ENCODE peak calls at places on chromosome 1, in nine cellular contexts. O, I, Q, H, Y, M, P, N and B are unnamed samples.

GRCh38 chr1:176691251-176692228 is 228.6 kb downstream of the PAPPA2 start:
- DNase-seq in I (no peak), Q (no peak), Y (peak), O (peak), P (no peak), M (peak), N (no peak), H (peak), B (no peak)

GRCh38 chr1:150464422-150464826 is 22.8 kb upstream of the TARS2 start:
- DNase-seq in O (peak), I (no peak), N (peak), Q (no peak), M (no peak), Y (peak), H (peak), P (peak), B (peak)

GRCh38 chr1:229508823-229509337 is 739 bp upstream of the NUP133 start:
- DNase-seq in M (no peak), Q (no peak), N (no peak), Y (no peak), O (no peak), H (no peak), P (peak), I (no peak), B (no peak)

GRCh38 chr1:107862064-107862463 is 102.9 kb downstream of the VAV3 start:
- DNase-seq in N (no peak), O (no peak), I (no peak), H (no peak), Q (no peak), Y (no peak), M (no peak), P (no peak), B (no peak)

GRCh38 chr1:173715538-173715844 is 710 bp downstream of the KLHL20 start:
- DNase-seq in M (no peak), P (no peak), Q (no peak), I (no peak), N (no peak), Y (no peak), O (no peak), H (no peak), B (no peak)

GRCh38 chr1:3663999-3664699 is 11.8 kb downstream of the TP73 start:
- DNase-seq in M (no peak), Y (no peak), O (peak), N (no peak), H (no peak), I (no peak), P (no peak), Q (no peak), B (no peak)

GRCh38 chr1:93056214-93056613 is 22.9 kb upstream of the MTF2 start:
- DNase-seq in I (no peak), N (no peak), Y (peak), M (no peak), H (peak), O (no peak), P (no peak), Q (no peak), B (no peak)

GRCh38 chr1:79323240-79324025 is 316.9 kb upstream of the ADGRL4 start:
- DNase-seq in H (peak), I (no peak), O (no peak), Q (no peak), M (no peak), Y (no peak), P (no peak), N (no peak), B (peak)

GRCh38 chr1:113860891-113861290 is 10.6 kb downstream of the PTPN22 start:
- DNase-seq in Y (no peak), N (no peak), H (peak), I (no peak), M (no peak), O (no peak), P (no peak), Q (no peak), B (peak)

GRCh38 chr1:115314111-115314510 is 23.9 kb downstream of the NGF start:
- DNase-seq in O (no peak), I (no peak), Y (no peak), H (no peak), P (no peak), N (no peak), M (peak), Q (no peak), B (no peak)

GRCh38 chr1:72018562-72018961 is 263.8 kb downstream of the NEGR1 start:
- DNase-seq in O (no peak), I (no peak), M (no peak), H (no peak), Y (no peak), Q (no peak), P (no peak), N (no peak), B (no peak)

GRCh38 chr1:97919568-97920261 is 1.1 kb downstream of the DPYD start:
- DNase-seq in M (no peak), Y (no peak), Q (no peak), N (no peak), P (no peak), I (no peak), O (no peak), H (peak), B (no peak)

GRCh38 chr1:19680644-19681043 is 16.0 kb downstream of the HTR6 start:
- DNase-seq in Q (no peak), O (no peak), Y (no peak), I (no peak), M (no peak), P (no peak), H (no peak), N (no peak), B (no peak)

GRCh38 chr1:26336477-26337205 is 17.3 kb downstream of the CRYBG2 start:
- DNase-seq in N (peak), P (peak), M (no peak), Q (no peak), O (peak), Y (peak), H (peak), I (no peak), B (no peak)

GRCh38 chr1:10031461-10031860 is 1.3 kb upstream of the UBE4B start:
- DNase-seq in N (no peak), Y (no peak), O (no peak), Q (no peak), P (no peak), M (no peak), I (no peak), H (peak), B (peak)

GRCh38 chr1:31886866-31887265 is 51.3 kb downstream of the PTP4A2 start:
- DNase-seq in H (no peak), O (no peak), Y (no peak), P (no peak), M (no peak), N (no peak), I (no peak), Q (no peak), B (no peak)

GRCh38 chr1:20345419-20345818 is 54.7 kb downstream of the VWA5B1 start:
- DNase-seq in M (no peak), P (no peak), I (no peak), O (no peak), H (no peak), Y (no peak), Q (no peak), N (no peak), B (no peak)

GRCh38 chr1:181013144-181013543 is 9.5 kb downstream of the STX6 start:
- DNase-seq in O (no peak), M (no peak), Y (no peak), Q (no peak), P (no peak), N (no peak), I (no peak), H (no peak), B (no peak)

GRCh38 chr1:93977546-93977945 is 68.3 kb upstream of the GCLM start:
- DNase-seq in M (no peak), I (no peak), Y (no peak), O (no peak), H (peak), N (no peak), P (no peak), Q (no peak), B (no peak)

GRCh38 chr1:157834430-157834829 is 7.2 kb downstream of the CD5L start:
- DNase-seq in N (no peak), Y (no peak), M (no peak), I (no peak), H (no peak), Q (no peak), O (no peak), P (no peak), B (no peak)